ENCODE peak calls at places on chromosomes 13 and 19, in eight cellular contexts. One of them, this sample, is unnamed.

GRCh38 chr13:27663947-27664346 is 42.3 kb downstream of the POLR1D start:
- DNase-seq in substantia nigra: no peak
- DNase-seq in caudate nucleus: no peak
- DNase-seq in hepatocyte: no peak
- DNase-seq in tibial nerve: no peak
- DNase-seq in lower lobe of right lung: no peak
- DNase-seq in breast epithelium: no peak
- DNase-seq in PC-3: no peak
- DNase-seq in this sample: no peak

GRCh38 chr13:114039471-114040141 is 65.7 kb upstream of the C13orf46 start:
- DNase-seq in substantia nigra: no peak
- DNase-seq in hepatocyte: no peak
- DNase-seq in caudate nucleus: no peak
- DNase-seq in lower lobe of right lung: no peak
- DNase-seq in breast epithelium: no peak
- DNase-seq in PC-3: no peak
- DNase-seq in tibial nerve: no peak
- DNase-seq in this sample: no peak

GRCh38 chr19:58330458-58330857 is 3.7 kb downstream of the ZSCAN22 start:
- DNase-seq in PC-3: peak; percentile 88
- DNase-seq in breast epithelium: no peak
- DNase-seq in caudate nucleus: no peak
- DNase-seq in hepatocyte: peak; percentile 31
- DNase-seq in substantia nigra: peak; percentile 61
- DNase-seq in tibial nerve: no peak
- DNase-seq in lower lobe of right lung: no peak
- DNase-seq in this sample: no peak

GRCh38 chr13:57672168-57672567 is 40.6 kb downstream of the PCDH17 start:
- DNase-seq in hepatocyte: no peak
- DNase-seq in breast epithelium: no peak
- DNase-seq in tibial nerve: no peak
- DNase-seq in lower lobe of right lung: no peak
- DNase-seq in substantia nigra: no peak
- DNase-seq in PC-3: no peak
- DNase-seq in caudate nucleus: no peak
- DNase-seq in this sample: no peak

GRCh38 chr13:110424596-110425443 is 117.7 kb downstream of the COL4A2 start:
- DNase-seq in breast epithelium: no peak
- DNase-seq in substantia nigra: no peak
- DNase-seq in lower lobe of right lung: no peak
- DNase-seq in tibial nerve: no peak
- DNase-seq in PC-3: no peak
- DNase-seq in caudate nucleus: no peak
- DNase-seq in hepatocyte: peak; percentile 35
- DNase-seq in this sample: no peak

GRCh38 chr13:111893607-111894443 is 173.1 kb upstream of the SOX1 start:
- DNase-seq in caudate nucleus: no peak
- DNase-seq in breast epithelium: peak; percentile 34
- DNase-seq in PC-3: no peak
- DNase-seq in lower lobe of right lung: no peak
- DNase-seq in hepatocyte: no peak
- DNase-seq in tibial nerve: no peak
- DNase-seq in substantia nigra: no peak
- DNase-seq in this sample: no peak

GRCh38 chr19:3034845-3035541 is 5.9 kb upstream of the TLE2 start:
- DNase-seq in PC-3: no peak
- DNase-seq in caudate nucleus: no peak
- DNase-seq in breast epithelium: no peak
- DNase-seq in lower lobe of right lung: peak; percentile 60
- DNase-seq in tibial nerve: no peak
- DNase-seq in substantia nigra: no peak
- DNase-seq in hepatocyte: peak; percentile 62
- DNase-seq in this sample: peak; percentile 76

GRCh38 chr19:1739960-1740629 is 13.2 kb upstream of the ONECUT3 start:
- DNase-seq in breast epithelium: no peak
- DNase-seq in caudate nucleus: no peak
- DNase-seq in hepatocyte: no peak
- DNase-seq in lower lobe of right lung: no peak
- DNase-seq in substantia nigra: no peak
- DNase-seq in tibial nerve: no peak
- DNase-seq in PC-3: no peak
- DNase-seq in this sample: no peak

GRCh38 chr13:49376121-49376520 is 67.7 kb downstream of the CAB39L start:
- DNase-seq in lower lobe of right lung: no peak
- DNase-seq in tibial nerve: no peak
- DNase-seq in hepatocyte: no peak
- DNase-seq in breast epithelium: no peak
- DNase-seq in substantia nigra: no peak
- DNase-seq in caudate nucleus: no peak
- DNase-seq in PC-3: no peak
- DNase-seq in this sample: no peak

GRCh38 chr19:47239610-47240296 is 8.8 kb upstream of the BBC3 start:
- DNase-seq in PC-3: no peak
- DNase-seq in substantia nigra: peak; percentile 53
- DNase-seq in hepatocyte: peak; percentile 69
- DNase-seq in caudate nucleus: peak; percentile 58
- DNase-seq in lower lobe of right lung: peak; percentile 65
- DNase-seq in breast epithelium: no peak
- DNase-seq in tibial nerve: no peak
- DNase-seq in this sample: peak; percentile 82

GRCh38 chr19:18710186-18710585 is 26.7 kb downstream of the CRTC1 start:
- DNase-seq in PC-3: no peak
- DNase-seq in caudate nucleus: no peak
- DNase-seq in breast epithelium: no peak
- DNase-seq in lower lobe of right lung: no peak
- DNase-seq in tibial nerve: no peak
- DNase-seq in hepatocyte: no peak
- DNase-seq in substantia nigra: no peak
- DNase-seq in this sample: no peak

GRCh38 chr19:11373885-11374448 is 499 bp upstream of the SWSAP1 start:
- DNase-seq in PC-3: no peak
- DNase-seq in caudate nucleus: no peak
- DNase-seq in breast epithelium: no peak
- DNase-seq in hepatocyte: no peak
- DNase-seq in substantia nigra: no peak
- DNase-seq in tibial nerve: no peak
- DNase-seq in lower lobe of right lung: no peak
- DNase-seq in this sample: no peak

GRCh38 chr19:16688084-16688483 is 27.1 kb downstream of the TMEM38A start:
- DNase-seq in breast epithelium: no peak
- DNase-seq in tibial nerve: no peak
- DNase-seq in lower lobe of right lung: no peak
- DNase-seq in PC-3: no peak
- DNase-seq in substantia nigra: no peak
- DNase-seq in hepatocyte: no peak
- DNase-seq in caudate nucleus: no peak
- DNase-seq in this sample: no peak

GRCh38 chr19:17107546-17108452 is 32.2 kb downstream of the MYO9B start:
- DNase-seq in PC-3: peak; percentile 99
- DNase-seq in caudate nucleus: no peak
- DNase-seq in substantia nigra: no peak
- DNase-seq in lower lobe of right lung: peak; percentile 61
- DNase-seq in breast epithelium: peak; percentile 77
- DNase-seq in tibial nerve: peak; percentile 48
- DNase-seq in hepatocyte: peak; percentile 91
- DNase-seq in this sample: peak; percentile 97

GRCh38 chr13:41822560-41822959 is 138.3 kb downstream of the VWA8 start:
- DNase-seq in hepatocyte: no peak
- DNase-seq in breast epithelium: no peak
- DNase-seq in substantia nigra: no peak
- DNase-seq in PC-3: no peak
- DNase-seq in lower lobe of right lung: no peak
- DNase-seq in caudate nucleus: no peak
- DNase-seq in tibial nerve: no peak
- DNase-seq in this sample: no peak

GRCh38 chr19:8215783-8216182 is 6.6 kb downstream of the CERS4 start:
- DNase-seq in PC-3: no peak
- DNase-seq in hepatocyte: no peak
- DNase-seq in tibial nerve: no peak
- DNase-seq in substantia nigra: no peak
- DNase-seq in lower lobe of right lung: no peak
- DNase-seq in caudate nucleus: no peak
- DNase-seq in breast epithelium: no peak
- DNase-seq in this sample: no peak

GRCh38 chr19:9580728-9581127 is 3.6 kb downstream of the ZNF121 start:
- DNase-seq in tibial nerve: no peak
- DNase-seq in substantia nigra: no peak
- DNase-seq in lower lobe of right lung: no peak
- DNase-seq in hepatocyte: no peak
- DNase-seq in caudate nucleus: no peak
- DNase-seq in breast epithelium: no peak
- DNase-seq in PC-3: no peak
- DNase-seq in this sample: no peak

GRCh38 chr13:43303040-43303729 is 279.8 kb downstream of the DNAJC15 start:
- DNase-seq in lower lobe of right lung: no peak
- DNase-seq in breast epithelium: no peak
- DNase-seq in PC-3: peak; percentile 50
- DNase-seq in hepatocyte: peak; percentile 83
- DNase-seq in substantia nigra: peak; percentile 26
- DNase-seq in caudate nucleus: no peak
- DNase-seq in tibial nerve: no peak
- DNase-seq in this sample: peak; percentile 78

GRCh38 chr19:15935167-15935702 is 906 bp upstream of the CYP4F11 start:
- DNase-seq in lower lobe of right lung: no peak
- DNase-seq in breast epithelium: no peak
- DNase-seq in tibial nerve: no peak
- DNase-seq in caudate nucleus: no peak
- DNase-seq in substantia nigra: no peak
- DNase-seq in hepatocyte: no peak
- DNase-seq in PC-3: peak; percentile 4
- DNase-seq in this sample: no peak

GRCh38 chr13:22032905-22033304 is 362.0 kb downstream of the FGF9 start:
- DNase-seq in lower lobe of right lung: no peak
- DNase-seq in hepatocyte: no peak
- DNase-seq in breast epithelium: no peak
- DNase-seq in caudate nucleus: no peak
- DNase-seq in tibial nerve: no peak
- DNase-seq in substantia nigra: no peak
- DNase-seq in PC-3: no peak
- DNase-seq in this sample: no peak

GRCh38 chr13:23678768-23679167 is 108.6 kb downstream of the TNFRSF19 start:
- DNase-seq in hepatocyte: no peak
- DNase-seq in breast epithelium: no peak
- DNase-seq in substantia nigra: no peak
- DNase-seq in caudate nucleus: no peak
- DNase-seq in PC-3: no peak
- DNase-seq in tibial nerve: no peak
- DNase-seq in lower lobe of right lung: no peak
- DNase-seq in this sample: no peak

DNA sequence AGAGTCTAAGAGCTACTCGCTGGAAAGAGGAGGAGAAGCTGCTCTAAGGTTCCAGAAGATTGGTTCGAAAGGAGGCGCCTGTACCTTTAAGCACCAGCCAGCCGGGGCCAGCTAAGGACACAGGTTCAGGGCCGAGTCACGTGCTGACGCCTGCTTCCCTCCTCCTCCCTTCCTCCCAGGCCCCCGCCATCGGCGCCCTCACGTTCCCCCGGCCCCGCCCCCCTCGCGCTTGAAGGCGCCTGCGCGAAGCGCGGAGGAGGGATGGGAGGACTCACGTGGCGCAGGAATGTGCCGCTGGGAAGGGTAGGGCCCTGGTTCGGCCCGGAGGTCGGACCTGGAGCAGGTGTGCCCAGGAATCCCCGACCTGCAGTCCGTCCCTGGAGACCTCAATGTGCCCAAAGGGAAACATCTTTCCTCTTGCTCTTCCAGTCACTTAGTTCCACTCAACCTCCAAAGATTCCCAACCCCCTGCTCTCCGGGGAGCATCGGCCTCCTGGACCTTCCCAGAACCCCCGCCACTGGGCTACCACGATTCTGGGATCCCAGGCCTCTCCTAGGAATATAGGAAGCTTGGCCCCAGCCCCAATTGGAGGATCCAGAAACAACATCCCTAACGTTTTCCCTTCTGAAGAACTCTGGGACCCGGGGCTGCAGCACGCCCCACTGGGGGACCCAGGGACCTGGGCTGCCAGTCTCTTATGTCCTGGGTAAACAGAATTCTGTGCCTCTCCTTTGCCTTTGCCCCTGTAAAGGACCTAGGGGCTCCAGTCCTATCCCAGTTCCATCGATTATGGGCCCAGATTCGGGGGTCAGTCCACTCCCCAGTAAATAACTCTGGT is 2.5 kb downstream of the DBP start:
- DNase-seq in tibial nerve: peak; percentile 98
- DNase-seq in lower lobe of right lung: peak; percentile 98
- DNase-seq in hepatocyte: peak; percentile 98
- DNase-seq in PC-3: peak; percentile 91
- DNase-seq in breast epithelium: peak; percentile 98
- DNase-seq in caudate nucleus: peak; percentile 77
- DNase-seq in substantia nigra: peak; percentile 88
- DNase-seq in this sample: peak; percentile 97
- H3K27ac ChIP-seq in tibial nerve: peak overlapping the region; percentile 99
- H3K27ac ChIP-seq in lower lobe of right lung: peak overlapping the region; percentile 96
- H3K27ac ChIP-seq in hepatocyte: peak overlapping the region; percentile 81
- H3K27ac ChIP-seq in PC-3: peak overlapping the region; percentile 67
- H3K27ac ChIP-seq in breast epithelium: peak overlapping the region; percentile 99
- H3K27ac ChIP-seq in caudate nucleus: peak overlapping the region; percentile 99
- H3K27ac ChIP-seq in substantia nigra: peak overlapping the region; percentile 99
- H3K27ac ChIP-seq in this sample: peak overlapping the region; percentile 95

GRCh38 chr13:31001647-31002046 is 69.2 kb downstream of the TEX26 start:
- DNase-seq in lower lobe of right lung: no peak
- DNase-seq in substantia nigra: no peak
- DNase-seq in hepatocyte: peak; percentile 23
- DNase-seq in breast epithelium: no peak
- DNase-seq in caudate nucleus: no peak
- DNase-seq in tibial nerve: no peak
- DNase-seq in PC-3: no peak
- DNase-seq in this sample: no peak
- H3K27ac ChIP-seq in lower lobe of right lung: no peak overlapping the region
- H3K27ac ChIP-seq in substantia nigra: no peak overlapping the region
- H3K27ac ChIP-seq in hepatocyte: no peak overlapping the region
- H3K27ac ChIP-seq in breast epithelium: no peak overlapping the region
- H3K27ac ChIP-seq in caudate nucleus: no peak overlapping the region
- H3K27ac ChIP-seq in tibial nerve: no peak overlapping the region
- H3K27ac ChIP-seq in PC-3: no peak overlapping the region
- H3K27ac ChIP-seq in this sample: no peak overlapping the region

GRCh38 chr13:32060319-32060924 is 28.8 kb downstream of the FRY start:
- DNase-seq in hepatocyte: no peak
- DNase-seq in lower lobe of right lung: no peak
- DNase-seq in breast epithelium: no peak
- DNase-seq in tibial nerve: no peak
- DNase-seq in caudate nucleus: no peak
- DNase-seq in PC-3: no peak
- DNase-seq in substantia nigra: no peak
- DNase-seq in this sample: peak; percentile 53
- H3K27ac ChIP-seq in hepatocyte: peak overlapping the region; percentile 15
- H3K27ac ChIP-seq in lower lobe of right lung: no peak overlapping the region
- H3K27ac ChIP-seq in breast epithelium: no peak overlapping the region
- H3K27ac ChIP-seq in tibial nerve: no peak overlapping the region
- H3K27ac ChIP-seq in caudate nucleus: no peak overlapping the region
- H3K27ac ChIP-seq in PC-3: no peak overlapping the region
- H3K27ac ChIP-seq in substantia nigra: no peak overlapping the region
- H3K27ac ChIP-seq in this sample: peak overlapping the region; percentile 99

DNA sequence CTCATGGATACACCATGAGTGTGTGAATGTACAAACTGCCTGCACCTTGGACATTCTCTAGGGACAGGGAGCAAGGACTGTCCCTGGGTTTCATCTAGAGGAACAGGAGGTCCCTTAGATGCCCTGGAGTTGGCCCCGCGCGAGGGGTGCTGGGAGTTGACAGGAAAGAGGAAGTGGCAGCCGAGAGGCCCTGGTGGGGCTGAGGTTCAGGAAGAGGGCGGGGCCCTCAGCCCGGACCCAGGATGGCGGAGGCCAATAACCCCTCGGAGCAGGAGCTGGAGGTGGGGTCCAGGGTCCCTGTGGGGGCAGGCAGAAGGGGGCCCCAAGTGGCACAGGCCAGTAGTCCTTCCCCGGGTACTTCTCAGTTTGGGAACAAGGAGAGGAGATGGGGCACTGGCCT is 6.9 kb downstream of the PKN1 start:
- DNase-seq in caudate nucleus: no peak
- DNase-seq in lower lobe of right lung: peak; percentile 93
- DNase-seq in breast epithelium: no peak
- DNase-seq in PC-3: no peak
- DNase-seq in substantia nigra: no peak
- DNase-seq in tibial nerve: peak; percentile 33
- DNase-seq in hepatocyte: no peak
- DNase-seq in this sample: peak; percentile 91
- H3K27ac ChIP-seq in caudate nucleus: no peak overlapping the region
- H3K27ac ChIP-seq in lower lobe of right lung: peak overlapping the region; percentile 68
- H3K27ac ChIP-seq in breast epithelium: no peak overlapping the region
- H3K27ac ChIP-seq in PC-3: no peak overlapping the region
- H3K27ac ChIP-seq in substantia nigra: no peak overlapping the region
- H3K27ac ChIP-seq in tibial nerve: peak overlapping the region; percentile 20
- H3K27ac ChIP-seq in hepatocyte: no peak overlapping the region
- H3K27ac ChIP-seq in this sample: no peak overlapping the region